ENCODE peak calls at places on chromosomes 11 and 22, in ten cellular contexts. One of them, this sample, is unnamed.

GRCh38 chr11:116787786-116788486 is at the start of gene ZPR1:
- DNase-seq in nucleus accumbens: peak
- DNase-seq in cardiac muscle cell: peak
- DNase-seq in naive thymus-derived CD4-positive, alpha-beta T cell: peak
- DNase-seq in pancreas: peak
- DNase-seq in Ammon's horn: peak
- DNase-seq in retina: peak
- DNase-seq in A549: peak
- DNase-seq in fibroblast of the aortic adventitia: peak
- DNase-seq in HFFc6: peak
- DNase-seq in this sample: peak

GRCh38 chr11:12102588-12103410 is 7.6 kb upstream of the MICAL2 start:
- DNase-seq in nucleus accumbens: no peak
- DNase-seq in cardiac muscle cell: no peak
- DNase-seq in naive thymus-derived CD4-positive, alpha-beta T cell: no peak
- DNase-seq in pancreas: no peak
- DNase-seq in Ammon's horn: no peak
- DNase-seq in retina: no peak
- DNase-seq in A549: no peak
- DNase-seq in fibroblast of the aortic adventitia: no peak
- DNase-seq in HFFc6: no peak
- DNase-seq in this sample: no peak

GRCh38 chr11:114215871-114216803 is 80.1 kb upstream of the NNMT start:
- DNase-seq in nucleus accumbens: no peak
- DNase-seq in cardiac muscle cell: peak
- DNase-seq in naive thymus-derived CD4-positive, alpha-beta T cell: no peak
- DNase-seq in pancreas: no peak
- DNase-seq in Ammon's horn: no peak
- DNase-seq in retina: no peak
- DNase-seq in A549: no peak
- DNase-seq in fibroblast of the aortic adventitia: no peak
- DNase-seq in HFFc6: no peak
- DNase-seq in this sample: no peak

GRCh38 chr11:77611921-77612320 is 22.2 kb downstream of the AQP11 start:
- DNase-seq in nucleus accumbens: no peak
- DNase-seq in cardiac muscle cell: no peak
- DNase-seq in naive thymus-derived CD4-positive, alpha-beta T cell: no peak
- DNase-seq in pancreas: no peak
- DNase-seq in Ammon's horn: no peak
- DNase-seq in retina: no peak
- DNase-seq in A549: no peak
- DNase-seq in fibroblast of the aortic adventitia: no peak
- DNase-seq in HFFc6: no peak
- DNase-seq in this sample: no peak

GRCh38 chr11:68930991-68931855 is 27.5 kb downstream of the IGHMBP2 start:
- DNase-seq in nucleus accumbens: no peak
- DNase-seq in cardiac muscle cell: no peak
- DNase-seq in naive thymus-derived CD4-positive, alpha-beta T cell: no peak
- DNase-seq in pancreas: no peak
- DNase-seq in Ammon's horn: no peak
- DNase-seq in retina: no peak
- DNase-seq in A549: no peak
- DNase-seq in fibroblast of the aortic adventitia: no peak
- DNase-seq in HFFc6: no peak
- DNase-seq in this sample: no peak

GRCh38 chr11:11313426-11313825 is 39.6 kb downstream of the CSNK2A3 start:
- DNase-seq in nucleus accumbens: no peak
- DNase-seq in cardiac muscle cell: peak
- DNase-seq in naive thymus-derived CD4-positive, alpha-beta T cell: no peak
- DNase-seq in pancreas: peak
- DNase-seq in Ammon's horn: no peak
- DNase-seq in retina: no peak
- DNase-seq in A549: peak
- DNase-seq in fibroblast of the aortic adventitia: peak
- DNase-seq in HFFc6: no peak
- DNase-seq in this sample: no peak

GRCh38 chr11:479311-479710 is 27.7 kb downstream of the RNH1 start:
- DNase-seq in nucleus accumbens: no peak
- DNase-seq in cardiac muscle cell: no peak
- DNase-seq in naive thymus-derived CD4-positive, alpha-beta T cell: no peak
- DNase-seq in pancreas: no peak
- DNase-seq in Ammon's horn: no peak
- DNase-seq in retina: no peak
- DNase-seq in A549: no peak
- DNase-seq in fibroblast of the aortic adventitia: no peak
- DNase-seq in HFFc6: no peak
- DNase-seq in this sample: no peak

GRCh38 chr22:19568337-19569311 is 44.4 kb upstream of the CLDN5 start:
- DNase-seq in nucleus accumbens: no peak
- DNase-seq in cardiac muscle cell: peak
- DNase-seq in naive thymus-derived CD4-positive, alpha-beta T cell: no peak
- DNase-seq in pancreas: no peak
- DNase-seq in Ammon's horn: no peak
- DNase-seq in retina: no peak
- DNase-seq in A549: no peak
- DNase-seq in fibroblast of the aortic adventitia: peak
- DNase-seq in HFFc6: peak
- DNase-seq in this sample: no peak

GRCh38 chr11:35047179-35047578 is 91.8 kb upstream of the CD44 start:
- DNase-seq in nucleus accumbens: no peak
- DNase-seq in cardiac muscle cell: no peak
- DNase-seq in naive thymus-derived CD4-positive, alpha-beta T cell: peak
- DNase-seq in pancreas: no peak
- DNase-seq in Ammon's horn: no peak
- DNase-seq in retina: no peak
- DNase-seq in A549: no peak
- DNase-seq in fibroblast of the aortic adventitia: no peak
- DNase-seq in HFFc6: no peak
- DNase-seq in this sample: no peak

GRCh38 chr11:33371049-33371448 is 113.9 kb downstream of the HIPK3 start:
- DNase-seq in nucleus accumbens: no peak
- DNase-seq in cardiac muscle cell: no peak
- DNase-seq in naive thymus-derived CD4-positive, alpha-beta T cell: no peak
- DNase-seq in pancreas: no peak
- DNase-seq in Ammon's horn: no peak
- DNase-seq in retina: no peak
- DNase-seq in A549: no peak
- DNase-seq in fibroblast of the aortic adventitia: no peak
- DNase-seq in HFFc6: no peak
- DNase-seq in this sample: no peak

GRCh38 chr11:13135385-13136271 is 126.5 kb downstream of the RASSF10 start:
- DNase-seq in nucleus accumbens: no peak
- DNase-seq in cardiac muscle cell: peak
- DNase-seq in naive thymus-derived CD4-positive, alpha-beta T cell: no peak
- DNase-seq in pancreas: no peak
- DNase-seq in Ammon's horn: peak
- DNase-seq in retina: peak
- DNase-seq in A549: no peak
- DNase-seq in fibroblast of the aortic adventitia: peak
- DNase-seq in HFFc6: peak
- DNase-seq in this sample: no peak

GRCh38 chr11:72352859-72353551 is 81.3 kb downstream of the CLPB start:
- DNase-seq in nucleus accumbens: no peak
- DNase-seq in cardiac muscle cell: peak
- DNase-seq in naive thymus-derived CD4-positive, alpha-beta T cell: no peak
- DNase-seq in pancreas: no peak
- DNase-seq in Ammon's horn: peak
- DNase-seq in retina: no peak
- DNase-seq in A549: no peak
- DNase-seq in fibroblast of the aortic adventitia: peak
- DNase-seq in HFFc6: peak
- DNase-seq in this sample: no peak

GRCh38 chr11:67056640-67057409 is at the start of gene RHOD:
- DNase-seq in nucleus accumbens: no peak
- DNase-seq in cardiac muscle cell: peak
- DNase-seq in naive thymus-derived CD4-positive, alpha-beta T cell: peak
- DNase-seq in pancreas: peak
- DNase-seq in Ammon's horn: no peak
- DNase-seq in retina: no peak
- DNase-seq in A549: no peak
- DNase-seq in fibroblast of the aortic adventitia: no peak
- DNase-seq in HFFc6: no peak
- DNase-seq in this sample: no peak

GRCh38 chr11:281486-282161 is 3.4 kb downstream of the NLRP6 start:
- DNase-seq in nucleus accumbens: no peak
- DNase-seq in cardiac muscle cell: no peak
- DNase-seq in naive thymus-derived CD4-positive, alpha-beta T cell: no peak
- DNase-seq in pancreas: no peak
- DNase-seq in Ammon's horn: no peak
- DNase-seq in retina: peak
- DNase-seq in A549: no peak
- DNase-seq in fibroblast of the aortic adventitia: no peak
- DNase-seq in HFFc6: no peak
- DNase-seq in this sample: no peak

GRCh38 chr11:121534131-121535093 is 81.6 kb upstream of the SORL1-AS1 start:
- DNase-seq in nucleus accumbens: no peak
- DNase-seq in cardiac muscle cell: peak
- DNase-seq in naive thymus-derived CD4-positive, alpha-beta T cell: no peak
- DNase-seq in pancreas: no peak
- DNase-seq in Ammon's horn: peak
- DNase-seq in retina: no peak
- DNase-seq in A549: no peak
- DNase-seq in fibroblast of the aortic adventitia: peak
- DNase-seq in HFFc6: peak
- DNase-seq in this sample: no peak

GRCh38 chr11:18669211-18669593 is 29.4 kb upstream of the TMEM86A start:
- DNase-seq in nucleus accumbens: no peak
- DNase-seq in cardiac muscle cell: no peak
- DNase-seq in naive thymus-derived CD4-positive, alpha-beta T cell: no peak
- DNase-seq in pancreas: peak
- DNase-seq in Ammon's horn: no peak
- DNase-seq in retina: no peak
- DNase-seq in A549: no peak
- DNase-seq in fibroblast of the aortic adventitia: no peak
- DNase-seq in HFFc6: peak
- DNase-seq in this sample: no peak

GRCh38 chr11:59186130-59186594 is 14.2 kb downstream of the DTX4 start:
- DNase-seq in nucleus accumbens: no peak
- DNase-seq in cardiac muscle cell: peak
- DNase-seq in naive thymus-derived CD4-positive, alpha-beta T cell: peak
- DNase-seq in pancreas: peak
- DNase-seq in Ammon's horn: peak
- DNase-seq in retina: peak
- DNase-seq in A549: peak
- DNase-seq in fibroblast of the aortic adventitia: no peak
- DNase-seq in HFFc6: no peak
- DNase-seq in this sample: no peak

GRCh38 chr11:121466063-121466794 is 13.5 kb upstream of the SORL1-AS1 start:
- DNase-seq in nucleus accumbens: peak
- DNase-seq in cardiac muscle cell: peak
- DNase-seq in naive thymus-derived CD4-positive, alpha-beta T cell: no peak
- DNase-seq in pancreas: peak
- DNase-seq in Ammon's horn: peak
- DNase-seq in retina: peak
- DNase-seq in A549: peak
- DNase-seq in fibroblast of the aortic adventitia: peak
- DNase-seq in HFFc6: peak
- DNase-seq in this sample: peak

GRCh38 chr11:12287009-12287373 is 90.4 kb upstream of the PARVA start:
- DNase-seq in nucleus accumbens: no peak
- DNase-seq in cardiac muscle cell: peak
- DNase-seq in naive thymus-derived CD4-positive, alpha-beta T cell: no peak
- DNase-seq in pancreas: no peak
- DNase-seq in Ammon's horn: no peak
- DNase-seq in retina: no peak
- DNase-seq in A549: peak
- DNase-seq in fibroblast of the aortic adventitia: peak
- DNase-seq in HFFc6: peak
- DNase-seq in this sample: peak

GRCh38 chr22:30892731-30893221 is 75.8 kb downstream of the MORC2 start:
- DNase-seq in nucleus accumbens: no peak
- DNase-seq in cardiac muscle cell: no peak
- DNase-seq in naive thymus-derived CD4-positive, alpha-beta T cell: no peak
- DNase-seq in pancreas: peak
- DNase-seq in Ammon's horn: no peak
- DNase-seq in retina: no peak
- DNase-seq in A549: no peak
- DNase-seq in fibroblast of the aortic adventitia: no peak
- DNase-seq in HFFc6: no peak
- DNase-seq in this sample: peak

GRCh38 chr22:28570697-28571373 is 108.8 kb downstream of the TTC28 start:
- DNase-seq in nucleus accumbens: no peak
- DNase-seq in cardiac muscle cell: peak
- DNase-seq in naive thymus-derived CD4-positive, alpha-beta T cell: no peak
- DNase-seq in pancreas: no peak
- DNase-seq in Ammon's horn: no peak
- DNase-seq in retina: no peak
- DNase-seq in A549: no peak
- DNase-seq in fibroblast of the aortic adventitia: no peak
- DNase-seq in HFFc6: no peak
- DNase-seq in this sample: no peak

GRCh38 chr11:3231851-3232744 is at the start of gene MRGPRE:
- DNase-seq in nucleus accumbens: no peak
- DNase-seq in cardiac muscle cell: no peak
- DNase-seq in naive thymus-derived CD4-positive, alpha-beta T cell: no peak
- DNase-seq in pancreas: no peak
- DNase-seq in Ammon's horn: no peak
- DNase-seq in retina: peak
- DNase-seq in A549: no peak
- DNase-seq in fibroblast of the aortic adventitia: peak
- DNase-seq in HFFc6: no peak
- DNase-seq in this sample: no peak

GRCh38 chr11:35796542-35796941 is 134.0 kb downstream of the TRIM44 start:
- DNase-seq in nucleus accumbens: no peak
- DNase-seq in cardiac muscle cell: peak
- DNase-seq in naive thymus-derived CD4-positive, alpha-beta T cell: no peak
- DNase-seq in pancreas: no peak
- DNase-seq in Ammon's horn: no peak
- DNase-seq in retina: no peak
- DNase-seq in A549: no peak
- DNase-seq in fibroblast of the aortic adventitia: peak
- DNase-seq in HFFc6: peak
- DNase-seq in this sample: no peak

GRCh38 chr11:124602193-124602592 is 9.0 kb upstream of the PANX3 start:
- DNase-seq in nucleus accumbens: no peak
- DNase-seq in cardiac muscle cell: no peak
- DNase-seq in naive thymus-derived CD4-positive, alpha-beta T cell: no peak
- DNase-seq in pancreas: no peak
- DNase-seq in Ammon's horn: no peak
- DNase-seq in retina: no peak
- DNase-seq in A549: no peak
- DNase-seq in fibroblast of the aortic adventitia: peak
- DNase-seq in HFFc6: peak
- DNase-seq in this sample: no peak

GRCh38 chr22:50696799-50697561 is 24.4 kb downstream of the SHANK3 start:
- DNase-seq in nucleus accumbens: no peak
- DNase-seq in cardiac muscle cell: peak
- DNase-seq in naive thymus-derived CD4-positive, alpha-beta T cell: no peak
- DNase-seq in pancreas: no peak
- DNase-seq in Ammon's horn: no peak
- DNase-seq in retina: peak
- DNase-seq in A549: peak
- DNase-seq in fibroblast of the aortic adventitia: no peak
- DNase-seq in HFFc6: no peak
- DNase-seq in this sample: no peak

GRCh38 chr11:77206264-77207018 is 78.4 kb downstream of the MYO7A start:
- DNase-seq in nucleus accumbens: no peak
- DNase-seq in cardiac muscle cell: no peak
- DNase-seq in naive thymus-derived CD4-positive, alpha-beta T cell: no peak
- DNase-seq in pancreas: no peak
- DNase-seq in Ammon's horn: no peak
- DNase-seq in retina: no peak
- DNase-seq in A549: no peak
- DNase-seq in fibroblast of the aortic adventitia: no peak
- DNase-seq in HFFc6: no peak
- DNase-seq in this sample: no peak

GRCh38 chr22:39363751-39364484 is 14.1 kb downstream of the SYNGR1 start:
- DNase-seq in nucleus accumbens: no peak
- DNase-seq in cardiac muscle cell: peak
- DNase-seq in naive thymus-derived CD4-positive, alpha-beta T cell: no peak
- DNase-seq in pancreas: no peak
- DNase-seq in Ammon's horn: no peak
- DNase-seq in retina: peak
- DNase-seq in A549: no peak
- DNase-seq in fibroblast of the aortic adventitia: peak
- DNase-seq in HFFc6: no peak
- DNase-seq in this sample: no peak

GRCh38 chr22:19070397-19071169 is 51.6 kb downstream of the DGCR2 start:
- DNase-seq in nucleus accumbens: no peak
- DNase-seq in cardiac muscle cell: no peak
- DNase-seq in naive thymus-derived CD4-positive, alpha-beta T cell: no peak
- DNase-seq in pancreas: no peak
- DNase-seq in Ammon's horn: no peak
- DNase-seq in retina: no peak
- DNase-seq in A549: no peak
- DNase-seq in fibroblast of the aortic adventitia: no peak
- DNase-seq in HFFc6: no peak
- DNase-seq in this sample: no peak